ENCODE peak calls at places on chromosome 5, in seven cellular contexts. B is HEK293T; H is foreskin fibroblast; E is T-helper 9 cell; F is HCT116; U is stimulated activated CD4-positive, alpha-beta T cell treated with anti-CD3 and anti-CD28 coated beads, Interleukin-4, amount 100 ng/mL, for 4 hours; N is fibroblast of mammary gland. L is an unnamed sample.

GRCh38 chr5:58294598-58295298 is 165.1 kb downstream of the PLK2 start:
- DNase-seq in E (no peak), U (no peak), F (no peak), N (peak; percentile 48), H (peak; percentile 42), B (no peak), L (peak; percentile 24)

GRCh38 chr5:150138551-150139265 is 16.9 kb downstream of the PDGFRB start:
- DNase-seq in N (peak; percentile 81), U (no peak), H (peak; percentile 79), E (no peak), B (no peak), F (no peak), L (no peak)

GRCh38 chr5:149605998-149606721 is 24.9 kb downstream of the ARHGEF37 start:
- DNase-seq in N (peak; percentile 90), B (no peak), H (peak; percentile 72), U (no peak), E (no peak), F (peak; percentile 90), L (peak; percentile 94)

GRCh38 chr5:75337366-75338021 is 474 bp downstream of the HMGCR start:
- DNase-seq in B (peak; percentile 17), F (no peak), H (no peak), N (peak; percentile 23), U (peak; percentile 27), E (peak; percentile 20), L (no peak)

GRCh38 chr5:761206-761771 is 23.2 kb downstream of the ZDHHC11B start:
- DNase-seq in F (no peak), N (no peak), H (no peak), E (no peak), B (no peak), U (no peak), L (no peak)

GRCh38 chr5:171418316-171418981 is 998 bp upstream of the FGF18 start:
- DNase-seq in N (peak; percentile 80), E (peak; percentile 27), H (peak; percentile 81), B (peak; percentile 91), U (peak; percentile 52), F (peak; percentile 61), L (peak; percentile 74)

GRCh38 chr5:9391080-9391479 is 154.8 kb downstream of the SEMA5A start:
- DNase-seq in U (no peak), H (no peak), N (no peak), B (no peak), F (no peak), E (no peak), L (no peak)

GRCh38 chr5:80569961-80570786 is at the start of gene ANKRD34B:
- DNase-seq in B (peak; percentile 72), H (peak; percentile 4), E (no peak), N (peak; percentile 2), U (peak; percentile 13), F (no peak), L (no peak)

GRCh38 chr5:65721775-65722574 is at the start of the genes NLN and SGTB:
- DNase-seq in N (peak; percentile 61), U (peak; percentile 87), H (peak; percentile 77), E (peak; percentile 84), F (peak; percentile 37), B (peak; percentile 91), L (peak; percentile 58)

GRCh38 chr5:40446910-40447309 is 232.8 kb upstream of the PTGER4 start:
- DNase-seq in E (no peak), B (no peak), N (peak; percentile 96), F (no peak), U (no peak), H (peak; percentile 84), L (no peak)

GRCh38 chr5:134571703-134572405 is 46.4 kb downstream of the JADE2 start:
- DNase-seq in B (no peak), N (no peak), F (no peak), U (no peak), H (no peak), E (no peak), L (no peak)

GRCh38 chr5:115520191-115520590 is 24.4 kb downstream of the FEM1C start:
- DNase-seq in N (no peak), B (no peak), U (no peak), H (no peak), F (no peak), E (no peak), L (no peak)

GRCh38 chr5:65076251-65076869 is 307.6 kb downstream of the CWC27 start:
- DNase-seq in H (peak; percentile 38), E (no peak), U (peak; percentile 23), B (peak; percentile 59), N (peak; percentile 82), F (peak; percentile 57), L (peak; percentile 39)

GRCh38 chr5:62001640-62002039 is 304.4 kb upstream of the KIF2A start:
- DNase-seq in H (no peak), E (no peak), F (no peak), B (no peak), U (no peak), N (no peak), L (no peak)

GRCh38 chr5:141997358-141998006 is 15.3 kb downstream of the GNPDA1 start:
- DNase-seq in B (no peak), N (no peak), F (no peak), U (no peak), H (no peak), E (no peak), L (no peak)

GRCh38 chr5:170439246-170439943 is 50.2 kb upstream of the KCNMB1 start:
- DNase-seq in F (no peak), B (no peak), U (no peak), E (no peak), N (no peak), H (no peak), L (no peak)

GRCh38 chr5:96530901-96531300 is 97.9 kb upstream of the PCSK1 start:
- DNase-seq in F (no peak), U (no peak), H (no peak), E (no peak), B (no peak), N (peak; percentile 30), L (no peak)

GRCh38 chr5:81763294-81763928 is 12.5 kb upstream of the SSBP2 start:
- DNase-seq in F (no peak), U (no peak), B (no peak), N (no peak), E (no peak), H (no peak), L (no peak)

GRCh38 chr5:151571270-151572173 is 19.6 kb downstream of the FAT2 start:
- DNase-seq in N (no peak), U (no peak), H (no peak), B (no peak), F (no peak), E (no peak), L (no peak)

GRCh38 chr5:26329562-26330189 is 708.7 kb downstream of the CDH9 start:
- DNase-seq in E (no peak), N (peak; percentile 2), B (peak; percentile 10), F (no peak), U (no peak), H (no peak), L (no peak)

GRCh38 chr5:30574761-30575160 is 618.7 kb upstream of the CDH6 start:
- DNase-seq in H (no peak), B (no peak), E (no peak), F (no peak), U (no peak), N (no peak), L (no peak)